ENCODE peak calls at places on chromosomes 11 and 22, in eight cellular contexts. R is ureter, H is T1000, Q is NCI-H69, Y is ovary, Z is A172, C is heart right ventricle, P is upper lobe of right lung. J is an unnamed sample.

GRCh38 chr11:1218788-1219445 is 3.9 kb upstream of the MUC5B start:
- DNase-seq in R (no peak), H (no peak), Q (no peak), Y (peak), Z (no peak), C (no peak), P (peak), J (peak)

GRCh38 chr11:94768602-94769511 is 701 bp downstream of the AMOTL1 start:
- DNase-seq in R (peak), H (no peak), Q (peak), Y (peak), Z (no peak), C (peak), P (peak), J (peak)

GRCh38 chr22:36360011-36360410 is 27.8 kb downstream of the MYH9 start:
- DNase-seq in R (no peak), H (no peak), Q (no peak), Y (no peak), Z (peak), C (no peak), P (no peak), J (no peak)

GRCh38 chr11:48024635-48025071 is 44.3 kb downstream of the PTPRJ start:
- DNase-seq in R (no peak), H (no peak), Q (peak), Y (no peak), Z (no peak), C (no peak), P (no peak), J (no peak)

GRCh38 chr11:86698634-86699033 is 26.2 kb upstream of the ME3 start:
- DNase-seq in R (no peak), H (no peak), Q (no peak), Y (no peak), Z (no peak), C (no peak), P (no peak), J (no peak)

GRCh38 chr11:76695133-76695532 is 24.6 kb upstream of the LRRC32 start:
- DNase-seq in R (no peak), H (no peak), Q (peak), Y (no peak), Z (no peak), C (no peak), P (no peak), J (no peak)

GRCh38 chr11:67648796-67649613 is 1.5 kb downstream of the ACY3 start:
- DNase-seq in R (peak), H (no peak), Q (no peak), Y (no peak), Z (no peak), C (no peak), P (no peak), J (no peak)

GRCh38 chr11:74057251-74058151 is 48.6 kb upstream of the UCP3 start:
- DNase-seq in R (no peak), H (no peak), Q (no peak), Y (no peak), Z (no peak), C (no peak), P (no peak), J (no peak)

GRCh38 chr11:70481625-70482528 is 83.5 kb downstream of the CTTN start:
- DNase-seq in R (no peak), H (peak), Q (no peak), Y (no peak), Z (peak), C (peak), P (no peak), J (peak)

GRCh38 chr11:74819400-74819799 is 70.8 kb downstream of the RNF169 start:
- DNase-seq in R (no peak), H (no peak), Q (no peak), Y (no peak), Z (no peak), C (no peak), P (no peak), J (no peak)

GRCh38 chr11:129061466-129062194 is 119.0 kb upstream of the TP53AIP1 start:
- DNase-seq in R (no peak), H (no peak), Q (no peak), Y (no peak), Z (peak), C (no peak), P (no peak), J (no peak)

GRCh38 chr11:102347526-102348331 is 715 bp downstream of the BIRC2 start:
- DNase-seq in R (no peak), H (no peak), Q (peak), Y (peak), Z (peak), C (no peak), P (no peak), J (no peak)

GRCh38 chr22:30298005-30298701 is 8.8 kb upstream of the CASTOR1 start:
- DNase-seq in R (peak), H (no peak), Q (no peak), Y (no peak), Z (no peak), C (no peak), P (peak), J (peak)

GRCh38 chr11:68342459-68343158 is 30.2 kb downstream of the LRP5 start:
- DNase-seq in R (no peak), H (no peak), Q (peak), Y (no peak), Z (peak), C (no peak), P (peak), J (no peak)

J was measured in Right ventricle myocardium superior.